ENCODE peak calls at places on chromosomes 2 and 18, in six cellular contexts. C is endothelial cell of umbilical vein, I is GM12878, R is A549, N is HCT116, F is SK-N-SH. G is an unnamed sample.

GRCh38 chr2:147845608-147846002 is 776 bp downstream of the ACVR2A start:
- DNase-seq in C (peak), I (no peak), R (no peak), N (no peak), F (no peak), G (no peak)

GRCh38 chr18:62030091-62030985 is 137.5 kb upstream of the RNF152 start:
- DNase-seq in C (no peak), I (no peak), R (no peak), N (no peak), F (peak), G (peak)

GRCh38 chr2:118351796-118352195 is 263.5 kb downstream of the INSIG2 start:
- DNase-seq in C (no peak), I (no peak), R (no peak), N (no peak), F (no peak), G (no peak)

GRCh38 chr2:231100990-231101389 is 23.9 kb downstream of the HTR2B start:
- DNase-seq in C (no peak), I (no peak), R (no peak), N (no peak), F (no peak), G (no peak)

GRCh38 chr2:194104687-194105086 is 1552.3 kb upstream of the SLC39A10 start:
- DNase-seq in C (no peak), I (peak), R (no peak), N (no peak), F (no peak), G (peak)

GRCh38 chr2:219045937-219046550 is 4.7 kb upstream of the CFAP65 start:
- DNase-seq in C (peak), I (no peak), R (no peak), N (no peak), F (no peak), G (peak)

GRCh38 chr2:7118606-7119503 is 201.6 kb downstream of the RNF144A start:
- DNase-seq in C (no peak), I (no peak), R (peak), N (no peak), F (peak), G (peak)

GRCh38 chr2:176083796-176084261 is at the start of gene EVX2:
- DNase-seq in C (no peak), I (no peak), R (no peak), N (no peak), F (no peak), G (no peak)

GRCh38 chr2:26605969-26606846 is 35.0 kb downstream of the CIB4 start:
- DNase-seq in C (no peak), I (no peak), R (no peak), N (no peak), F (peak), G (no peak)

GRCh38 chr2:207283356-207283755 is 117.6 kb upstream of the KLF7 start:
- DNase-seq in C (peak), I (no peak), R (no peak), N (no peak), F (no peak), G (peak)
- TF ChIP-seq MAX in C (no peak), I (no peak), R (no peak), N (no peak), F (no peak), G (no peak)

GRCh38 chr18:22346342-22346967 is 71.3 kb downstream of the CTAGE1 start:
- DNase-seq in C (peak), I (no peak), R (no peak), N (no peak), F (no peak), G (no peak)
- H3K4me3 ChIP-seq in C (no peak), I (no peak), R (no peak), N (no peak), F (no peak), G (no peak)

GRCh38 chr18:48525671-48526070 is 13.2 kb upstream of the CTIF start:
- DNase-seq in C (no peak), I (no peak), R (no peak), N (no peak), F (peak), G (no peak)
- TF ChIP-seq CTCF in C (no peak), I (no peak), R (no peak), N (no peak), F (no peak), G (no peak)

GRCh38 chr2:127685410-127686110 is 10.2 kb upstream of the LIMS2 start:
- DNase-seq in C (no peak), I (no peak), R (no peak), N (no peak), F (peak), G (no peak)
- TF ChIP-seq MAX in C (no peak), I (no peak), R (no peak), N (no peak), F (no peak), G (no peak)

GRCh38 chr2:28399946-28400345 is 7.3 kb downstream of the FOSL2 start:
- DNase-seq in C (no peak), I (no peak), R (no peak), N (no peak), F (no peak), G (no peak)

GRCh38 chr2:28399289-28399688 is 6.6 kb downstream of the FOSL2 start:
- DNase-seq in C (no peak), I (no peak), R (no peak), N (no peak), F (no peak), G (no peak)

GRCh38 chr2:28397043-28397381 is 4.4 kb downstream of the FOSL2 start:
- DNase-seq in C (no peak), I (no peak), R (no peak), N (no peak), F (no peak), G (no peak)

GRCh38 chr2:28400434-28400833 is 7.8 kb downstream of the FOSL2 start:
- DNase-seq in C (no peak), I (no peak), R (no peak), N (no peak), F (no peak), G (no peak)

GRCh38 chr2:28398101-28398834 is 5.6 kb downstream of the FOSL2 start:
- DNase-seq in C (no peak), I (no peak), R (no peak), N (no peak), F (no peak), G (no peak)
- H3K4me3 ChIP-seq in C (no peak), I (no peak), R (peak), N (no peak), F (no peak), G (peak)

G was measured in NB4.